ENCODE peak calls at places on chromosome 15, in eight cellular contexts. One of them, this sample, is unnamed.

GRCh38 chr15:22810033-22810734 is 23.7 kb downstream of the NIPA1 start:
- DNase-seq in activated CD8-positive, alpha-beta memory T cell treated with anti-CD3 and anti-CD28 coated beads for 48 hours: no peak
- DNase-seq in HT1080: no peak
- DNase-seq in A673: no peak
- DNase-seq in germinal center: no peak
- DNase-seq in T1000: no peak
- DNase-seq in activated CD4-positive, alpha-beta T cell treated with anti-CD3 and anti-CD28 coated beads, Interleukin-2, amount 50 U/mL, for 24 hours: no peak
- DNase-seq in NCI-H524: no peak
- DNase-seq in this sample: no peak

GRCh38 chr15:47618216-47618615 is 99.1 kb upstream of the SEMA6D start:
- DNase-seq in HT1080: no peak
- DNase-seq in activated CD4-positive, alpha-beta T cell treated with anti-CD3 and anti-CD28 coated beads, Interleukin-2, amount 50 U/mL, for 24 hours: no peak
- DNase-seq in A673: no peak
- DNase-seq in activated CD8-positive, alpha-beta memory T cell treated with anti-CD3 and anti-CD28 coated beads for 48 hours: no peak
- DNase-seq in germinal center: no peak
- DNase-seq in T1000: no peak
- DNase-seq in NCI-H524: no peak
- DNase-seq in this sample: no peak

GRCh38 chr15:42510258-42511009 is 15.0 kb downstream of the SNAP23 start:
- DNase-seq in activated CD8-positive, alpha-beta memory T cell treated with anti-CD3 and anti-CD28 coated beads for 48 hours: no peak
- DNase-seq in A673: no peak
- DNase-seq in activated CD4-positive, alpha-beta T cell treated with anti-CD3 and anti-CD28 coated beads, Interleukin-2, amount 50 U/mL, for 24 hours: no peak
- DNase-seq in NCI-H524: no peak
- DNase-seq in HT1080: no peak
- DNase-seq in T1000: no peak
- DNase-seq in germinal center: no peak
- DNase-seq in this sample: no peak

GRCh38 chr15:68228143-68228970 is 1.2 kb downstream of the CLN6 start:
- DNase-seq in NCI-H524: no peak
- DNase-seq in A673: no peak
- DNase-seq in activated CD8-positive, alpha-beta memory T cell treated with anti-CD3 and anti-CD28 coated beads for 48 hours: no peak
- DNase-seq in germinal center: no peak
- DNase-seq in T1000: no peak
- DNase-seq in HT1080: peak
- DNase-seq in activated CD4-positive, alpha-beta T cell treated with anti-CD3 and anti-CD28 coated beads, Interleukin-2, amount 50 U/mL, for 24 hours: no peak
- DNase-seq in this sample: no peak

GRCh38 chr15:57183041-57183440 is 193.3 kb upstream of the CGNL1 start:
- DNase-seq in germinal center: no peak
- DNase-seq in A673: no peak
- DNase-seq in NCI-H524: no peak
- DNase-seq in activated CD4-positive, alpha-beta T cell treated with anti-CD3 and anti-CD28 coated beads, Interleukin-2, amount 50 U/mL, for 24 hours: no peak
- DNase-seq in T1000: no peak
- DNase-seq in activated CD8-positive, alpha-beta memory T cell treated with anti-CD3 and anti-CD28 coated beads for 48 hours: no peak
- DNase-seq in HT1080: no peak
- DNase-seq in this sample: no peak

GRCh38 chr15:57565326-57565725 is 26.4 kb upstream of the MYZAP start:
- DNase-seq in T1000: no peak
- DNase-seq in activated CD8-positive, alpha-beta memory T cell treated with anti-CD3 and anti-CD28 coated beads for 48 hours: no peak
- DNase-seq in germinal center: no peak
- DNase-seq in A673: no peak
- DNase-seq in NCI-H524: no peak
- DNase-seq in HT1080: no peak
- DNase-seq in activated CD4-positive, alpha-beta T cell treated with anti-CD3 and anti-CD28 coated beads, Interleukin-2, amount 50 U/mL, for 24 hours: peak
- DNase-seq in this sample: no peak

GRCh38 chr15:88324241-88325065 is 67.9 kb upstream of the NTRK3 start:
- DNase-seq in A673: no peak
- DNase-seq in NCI-H524: no peak
- DNase-seq in HT1080: no peak
- DNase-seq in germinal center: no peak
- DNase-seq in activated CD4-positive, alpha-beta T cell treated with anti-CD3 and anti-CD28 coated beads, Interleukin-2, amount 50 U/mL, for 24 hours: no peak
- DNase-seq in activated CD8-positive, alpha-beta memory T cell treated with anti-CD3 and anti-CD28 coated beads for 48 hours: no peak
- DNase-seq in T1000: no peak
- DNase-seq in this sample: no peak

GRCh38 chr15:45646220-45646619 is 11.4 kb downstream of the SQOR start:
- DNase-seq in A673: no peak
- DNase-seq in activated CD4-positive, alpha-beta T cell treated with anti-CD3 and anti-CD28 coated beads, Interleukin-2, amount 50 U/mL, for 24 hours: no peak
- DNase-seq in NCI-H524: no peak
- DNase-seq in HT1080: peak
- DNase-seq in germinal center: no peak
- DNase-seq in T1000: no peak
- DNase-seq in activated CD8-positive, alpha-beta memory T cell treated with anti-CD3 and anti-CD28 coated beads for 48 hours: no peak
- DNase-seq in this sample: no peak

GRCh38 chr15:48987142-48987541 is 23.4 kb upstream of the SHC4 start:
- DNase-seq in germinal center: no peak
- DNase-seq in NCI-H524: no peak
- DNase-seq in HT1080: no peak
- DNase-seq in T1000: no peak
- DNase-seq in A673: no peak
- DNase-seq in activated CD4-positive, alpha-beta T cell treated with anti-CD3 and anti-CD28 coated beads, Interleukin-2, amount 50 U/mL, for 24 hours: no peak
- DNase-seq in activated CD8-positive, alpha-beta memory T cell treated with anti-CD3 and anti-CD28 coated beads for 48 hours: no peak
- DNase-seq in this sample: no peak

GRCh38 chr15:95857124-95857757 is 473.3 kb upstream of the NR2F2 start:
- DNase-seq in T1000: no peak
- DNase-seq in activated CD8-positive, alpha-beta memory T cell treated with anti-CD3 and anti-CD28 coated beads for 48 hours: no peak
- DNase-seq in NCI-H524: no peak
- DNase-seq in A673: no peak
- DNase-seq in HT1080: peak
- DNase-seq in activated CD4-positive, alpha-beta T cell treated with anti-CD3 and anti-CD28 coated beads, Interleukin-2, amount 50 U/mL, for 24 hours: no peak
- DNase-seq in germinal center: no peak
- DNase-seq in this sample: no peak

GRCh38 chr15:85625856-85626255 is 168.9 kb downstream of the KLHL25 start:
- DNase-seq in HT1080: peak
- DNase-seq in A673: no peak
- DNase-seq in T1000: no peak
- DNase-seq in activated CD4-positive, alpha-beta T cell treated with anti-CD3 and anti-CD28 coated beads, Interleukin-2, amount 50 U/mL, for 24 hours: peak
- DNase-seq in germinal center: no peak
- DNase-seq in activated CD8-positive, alpha-beta memory T cell treated with anti-CD3 and anti-CD28 coated beads for 48 hours: no peak
- DNase-seq in NCI-H524: no peak
- DNase-seq in this sample: no peak

GRCh38 chr15:69794643-69795461 is 302.9 kb downstream of the TLE3 start:
- DNase-seq in HT1080: peak
- DNase-seq in activated CD4-positive, alpha-beta T cell treated with anti-CD3 and anti-CD28 coated beads, Interleukin-2, amount 50 U/mL, for 24 hours: no peak
- DNase-seq in germinal center: no peak
- DNase-seq in activated CD8-positive, alpha-beta memory T cell treated with anti-CD3 and anti-CD28 coated beads for 48 hours: no peak
- DNase-seq in T1000: no peak
- DNase-seq in A673: no peak
- DNase-seq in NCI-H524: no peak
- DNase-seq in this sample: no peak

GRCh38 chr15:66498501-66499386 is 1.2 kb upstream of the SNAPC5 start:
- DNase-seq in activated CD8-positive, alpha-beta memory T cell treated with anti-CD3 and anti-CD28 coated beads for 48 hours: no peak
- DNase-seq in NCI-H524: no peak
- DNase-seq in T1000: no peak
- DNase-seq in germinal center: peak
- DNase-seq in HT1080: peak
- DNase-seq in activated CD4-positive, alpha-beta T cell treated with anti-CD3 and anti-CD28 coated beads, Interleukin-2, amount 50 U/mL, for 24 hours: no peak
- DNase-seq in A673: peak
- DNase-seq in this sample: no peak

GRCh38 chr15:57769266-57769665 is 62.8 kb downstream of the POLR2M start:
- DNase-seq in T1000: peak
- DNase-seq in activated CD8-positive, alpha-beta memory T cell treated with anti-CD3 and anti-CD28 coated beads for 48 hours: no peak
- DNase-seq in HT1080: no peak
- DNase-seq in NCI-H524: no peak
- DNase-seq in germinal center: no peak
- DNase-seq in activated CD4-positive, alpha-beta T cell treated with anti-CD3 and anti-CD28 coated beads, Interleukin-2, amount 50 U/mL, for 24 hours: no peak
- DNase-seq in A673: no peak
- DNase-seq in this sample: no peak

GRCh38 chr15:29278436-29279099 is 8.9 kb upstream of the NSMCE3 start:
- DNase-seq in activated CD4-positive, alpha-beta T cell treated with anti-CD3 and anti-CD28 coated beads, Interleukin-2, amount 50 U/mL, for 24 hours: no peak
- DNase-seq in HT1080: peak
- DNase-seq in activated CD8-positive, alpha-beta memory T cell treated with anti-CD3 and anti-CD28 coated beads for 48 hours: no peak
- DNase-seq in NCI-H524: no peak
- DNase-seq in T1000: peak
- DNase-seq in A673: no peak
- DNase-seq in germinal center: no peak
- DNase-seq in this sample: no peak

GRCh38 chr15:101206173-101206572 is 45.7 kb downstream of the CHSY1 start:
- DNase-seq in HT1080: peak
- DNase-seq in germinal center: no peak
- DNase-seq in activated CD8-positive, alpha-beta memory T cell treated with anti-CD3 and anti-CD28 coated beads for 48 hours: peak
- DNase-seq in NCI-H524: no peak
- DNase-seq in T1000: no peak
- DNase-seq in A673: no peak
- DNase-seq in activated CD4-positive, alpha-beta T cell treated with anti-CD3 and anti-CD28 coated beads, Interleukin-2, amount 50 U/mL, for 24 hours: peak
- DNase-seq in this sample: no peak

GRCh38 chr15:39320886-39321285 is 260.0 kb upstream of the THBS1 start:
- DNase-seq in A673: no peak
- DNase-seq in activated CD8-positive, alpha-beta memory T cell treated with anti-CD3 and anti-CD28 coated beads for 48 hours: no peak
- DNase-seq in HT1080: no peak
- DNase-seq in T1000: no peak
- DNase-seq in activated CD4-positive, alpha-beta T cell treated with anti-CD3 and anti-CD28 coated beads, Interleukin-2, amount 50 U/mL, for 24 hours: no peak
- DNase-seq in NCI-H524: no peak
- DNase-seq in germinal center: no peak
- DNase-seq in this sample: no peak

GRCh38 chr15:98347866-98348265 is 300.5 kb upstream of the IGF1R start:
- DNase-seq in germinal center: no peak
- DNase-seq in activated CD4-positive, alpha-beta T cell treated with anti-CD3 and anti-CD28 coated beads, Interleukin-2, amount 50 U/mL, for 24 hours: no peak
- DNase-seq in A673: no peak
- DNase-seq in activated CD8-positive, alpha-beta memory T cell treated with anti-CD3 and anti-CD28 coated beads for 48 hours: no peak
- DNase-seq in HT1080: no peak
- DNase-seq in NCI-H524: no peak
- DNase-seq in T1000: no peak
- DNase-seq in this sample: no peak

GRCh38 chr15:44194397-44195150 is 497 bp downstream of the FRMD5 start:
- DNase-seq in A673: peak
- DNase-seq in activated CD8-positive, alpha-beta memory T cell treated with anti-CD3 and anti-CD28 coated beads for 48 hours: peak
- DNase-seq in activated CD4-positive, alpha-beta T cell treated with anti-CD3 and anti-CD28 coated beads, Interleukin-2, amount 50 U/mL, for 24 hours: peak
- DNase-seq in germinal center: peak
- DNase-seq in NCI-H524: peak
- DNase-seq in T1000: peak
- DNase-seq in HT1080: peak
- DNase-seq in this sample: peak

GRCh38 chr15:27826411-27826810 is 272.7 kb downstream of the OCA2 start:
- DNase-seq in NCI-H524: no peak
- DNase-seq in HT1080: no peak
- DNase-seq in germinal center: no peak
- DNase-seq in T1000: no peak
- DNase-seq in activated CD4-positive, alpha-beta T cell treated with anti-CD3 and anti-CD28 coated beads, Interleukin-2, amount 50 U/mL, for 24 hours: no peak
- DNase-seq in A673: no peak
- DNase-seq in activated CD8-positive, alpha-beta memory T cell treated with anti-CD3 and anti-CD28 coated beads for 48 hours: no peak
- DNase-seq in this sample: no peak

GRCh38 chr15:75924576-75924975 is 20.9 kb downstream of the FBXO22 start:
- DNase-seq in T1000: no peak
- DNase-seq in germinal center: no peak
- DNase-seq in activated CD8-positive, alpha-beta memory T cell treated with anti-CD3 and anti-CD28 coated beads for 48 hours: no peak
- DNase-seq in A673: no peak
- DNase-seq in activated CD4-positive, alpha-beta T cell treated with anti-CD3 and anti-CD28 coated beads, Interleukin-2, amount 50 U/mL, for 24 hours: no peak
- DNase-seq in NCI-H524: no peak
- DNase-seq in HT1080: no peak
- DNase-seq in this sample: no peak

GRCh38 chr15:87734571-87735373 is 521.8 kb downstream of the NTRK3 start:
- DNase-seq in germinal center: no peak
- DNase-seq in HT1080: no peak
- DNase-seq in activated CD4-positive, alpha-beta T cell treated with anti-CD3 and anti-CD28 coated beads, Interleukin-2, amount 50 U/mL, for 24 hours: no peak
- DNase-seq in T1000: no peak
- DNase-seq in A673: no peak
- DNase-seq in activated CD8-positive, alpha-beta memory T cell treated with anti-CD3 and anti-CD28 coated beads for 48 hours: no peak
- DNase-seq in NCI-H524: no peak
- DNase-seq in this sample: no peak

GRCh38 chr15:83285284-83285978 is 967 bp upstream of the BNC1 start:
- DNase-seq in HT1080: no peak
- DNase-seq in A673: no peak
- DNase-seq in NCI-H524: no peak
- DNase-seq in T1000: no peak
- DNase-seq in activated CD8-positive, alpha-beta memory T cell treated with anti-CD3 and anti-CD28 coated beads for 48 hours: no peak
- DNase-seq in activated CD4-positive, alpha-beta T cell treated with anti-CD3 and anti-CD28 coated beads, Interleukin-2, amount 50 U/mL, for 24 hours: no peak
- DNase-seq in germinal center: no peak
- DNase-seq in this sample: no peak

GRCh38 chr15:50265620-50266019 is at the start of gene HDC:
- DNase-seq in germinal center: no peak
- DNase-seq in activated CD8-positive, alpha-beta memory T cell treated with anti-CD3 and anti-CD28 coated beads for 48 hours: no peak
- DNase-seq in HT1080: no peak
- DNase-seq in T1000: no peak
- DNase-seq in NCI-H524: no peak
- DNase-seq in activated CD4-positive, alpha-beta T cell treated with anti-CD3 and anti-CD28 coated beads, Interleukin-2, amount 50 U/mL, for 24 hours: no peak
- DNase-seq in A673: no peak
- DNase-seq in this sample: no peak

GRCh38 chr15:78059110-78059839 is 18.2 kb downstream of the TBC1D2B start:
- DNase-seq in A673: no peak
- DNase-seq in NCI-H524: peak
- DNase-seq in germinal center: no peak
- DNase-seq in activated CD4-positive, alpha-beta T cell treated with anti-CD3 and anti-CD28 coated beads, Interleukin-2, amount 50 U/mL, for 24 hours: no peak
- DNase-seq in activated CD8-positive, alpha-beta memory T cell treated with anti-CD3 and anti-CD28 coated beads for 48 hours: no peak
- DNase-seq in T1000: no peak
- DNase-seq in HT1080: peak
- DNase-seq in this sample: peak

GRCh38 chr15:98668566-98669308 is 20.4 kb downstream of the IGF1R start:
- DNase-seq in germinal center: no peak
- DNase-seq in A673: no peak
- DNase-seq in NCI-H524: no peak
- DNase-seq in activated CD4-positive, alpha-beta T cell treated with anti-CD3 and anti-CD28 coated beads, Interleukin-2, amount 50 U/mL, for 24 hours: peak
- DNase-seq in HT1080: peak
- DNase-seq in activated CD8-positive, alpha-beta memory T cell treated with anti-CD3 and anti-CD28 coated beads for 48 hours: no peak
- DNase-seq in T1000: no peak
- DNase-seq in this sample: peak

GRCh38 chr15:73996939-73997338 is 2.4 kb downstream of the PML start:
- DNase-seq in HT1080: peak
- DNase-seq in T1000: no peak
- DNase-seq in NCI-H524: no peak
- DNase-seq in activated CD4-positive, alpha-beta T cell treated with anti-CD3 and anti-CD28 coated beads, Interleukin-2, amount 50 U/mL, for 24 hours: no peak
- DNase-seq in activated CD8-positive, alpha-beta memory T cell treated with anti-CD3 and anti-CD28 coated beads for 48 hours: no peak
- DNase-seq in germinal center: peak
- DNase-seq in A673: peak
- DNase-seq in this sample: no peak

GRCh38 chr15:74655424-74655823 is 39.8 kb downstream of the CLK3 start:
- DNase-seq in NCI-H524: no peak
- DNase-seq in germinal center: no peak
- DNase-seq in A673: peak
- DNase-seq in activated CD8-positive, alpha-beta memory T cell treated with anti-CD3 and anti-CD28 coated beads for 48 hours: no peak
- DNase-seq in activated CD4-positive, alpha-beta T cell treated with anti-CD3 and anti-CD28 coated beads, Interleukin-2, amount 50 U/mL, for 24 hours: no peak
- DNase-seq in HT1080: no peak
- DNase-seq in T1000: no peak
- DNase-seq in this sample: no peak

GRCh38 chr15:68542771-68543544 is 35.8 kb upstream of the CORO2B start:
- DNase-seq in HT1080: peak
- DNase-seq in activated CD8-positive, alpha-beta memory T cell treated with anti-CD3 and anti-CD28 coated beads for 48 hours: no peak
- DNase-seq in A673: no peak
- DNase-seq in T1000: peak
- DNase-seq in germinal center: no peak
- DNase-seq in NCI-H524: no peak
- DNase-seq in activated CD4-positive, alpha-beta T cell treated with anti-CD3 and anti-CD28 coated beads, Interleukin-2, amount 50 U/mL, for 24 hours: no peak
- DNase-seq in this sample: no peak

GRCh38 chr15:70188286-70188685 is 90.6 kb upstream of the TLE3 start:
- DNase-seq in germinal center: no peak
- DNase-seq in T1000: no peak
- DNase-seq in activated CD4-positive, alpha-beta T cell treated with anti-CD3 and anti-CD28 coated beads, Interleukin-2, amount 50 U/mL, for 24 hours: no peak
- DNase-seq in HT1080: no peak
- DNase-seq in activated CD8-positive, alpha-beta memory T cell treated with anti-CD3 and anti-CD28 coated beads for 48 hours: no peak
- DNase-seq in NCI-H524: no peak
- DNase-seq in A673: no peak
- DNase-seq in this sample: no peak

GRCh38 chr15:30877070-30877469 is 26.6 kb upstream of the FAN1 start:
- DNase-seq in T1000: no peak
- DNase-seq in A673: no peak
- DNase-seq in activated CD8-positive, alpha-beta memory T cell treated with anti-CD3 and anti-CD28 coated beads for 48 hours: no peak
- DNase-seq in NCI-H524: no peak
- DNase-seq in activated CD4-positive, alpha-beta T cell treated with anti-CD3 and anti-CD28 coated beads, Interleukin-2, amount 50 U/mL, for 24 hours: no peak
- DNase-seq in germinal center: no peak
- DNase-seq in HT1080: no peak
- DNase-seq in this sample: no peak

GRCh38 chr15:73753250-73754130 is at the start of gene INSYN1:
- DNase-seq in activated CD8-positive, alpha-beta memory T cell treated with anti-CD3 and anti-CD28 coated beads for 48 hours: no peak
- DNase-seq in germinal center: no peak
- DNase-seq in T1000: no peak
- DNase-seq in A673: peak
- DNase-seq in HT1080: no peak
- DNase-seq in NCI-H524: no peak
- DNase-seq in activated CD4-positive, alpha-beta T cell treated with anti-CD3 and anti-CD28 coated beads, Interleukin-2, amount 50 U/mL, for 24 hours: no peak
- DNase-seq in this sample: peak

GRCh38 chr15:99962006-99962561 is 228.8 kb upstream of the LYSMD4 start:
- DNase-seq in germinal center: no peak
- DNase-seq in A673: no peak
- DNase-seq in T1000: no peak
- DNase-seq in NCI-H524: no peak
- DNase-seq in activated CD8-positive, alpha-beta memory T cell treated with anti-CD3 and anti-CD28 coated beads for 48 hours: no peak
- DNase-seq in activated CD4-positive, alpha-beta T cell treated with anti-CD3 and anti-CD28 coated beads, Interleukin-2, amount 50 U/mL, for 24 hours: no peak
- DNase-seq in HT1080: no peak
- DNase-seq in this sample: no peak

GRCh38 chr15:48472756-48473155 is 141.5 kb downstream of the DUT start:
- DNase-seq in T1000: no peak
- DNase-seq in activated CD4-positive, alpha-beta T cell treated with anti-CD3 and anti-CD28 coated beads, Interleukin-2, amount 50 U/mL, for 24 hours: no peak
- DNase-seq in activated CD8-positive, alpha-beta memory T cell treated with anti-CD3 and anti-CD28 coated beads for 48 hours: no peak
- DNase-seq in NCI-H524: no peak
- DNase-seq in HT1080: peak
- DNase-seq in germinal center: no peak
- DNase-seq in A673: peak
- DNase-seq in this sample: no peak